ENCODE peak calls at places on chromosomes 12 and 14, in five cellular contexts. H is GM23338, U is lower leg skin, G is mesenchymal stem cell, T is small intestine. B is an unnamed sample.

GRCh38 chr12:75291014-75291413 is 39.1 kb downstream of the CAPS2 start:
- DNase-seq in U (no peak), T (no peak), H (no peak), G (no peak), B (no peak)

GRCh38 chr14:81170829-81171195 is 49.9 kb downstream of the GTF2A1 start:
- DNase-seq in U (no peak), T (no peak), G (no peak), H (no peak), B (no peak)

GRCh38 chr14:41993687-41994086 is 387.0 kb downstream of the LRFN5 start:
- DNase-seq in G (no peak), H (no peak), U (no peak), T (no peak), B (no peak)

GRCh38 chr14:54487771-54488170 is 1.0 kb downstream of the GMFB start:
- DNase-seq in U (no peak), T (peak; percentile 50), H (peak; percentile 44), G (peak; percentile 68), B (no peak)

GRCh38 chr14:70069186-70069585 is 119.6 kb downstream of the SLC8A3 start:
- DNase-seq in T (no peak), G (no peak), U (no peak), H (no peak), B (no peak)

GRCh38 chr14:51442513-51443175 is 202.6 kb downstream of the TMX1 start:
- DNase-seq in H (no peak), T (no peak), U (no peak), G (peak; percentile 96), B (no peak)

GRCh38 chr14:94051115-94051514 is 25.0 kb downstream of the OTUB2 start:
- DNase-seq in T (peak; percentile 11), U (peak; percentile 73), G (peak; percentile 23), H (peak; percentile 56), B (peak; percentile 46)

GRCh38 chr14:24364841-24365240 is 3.1 kb upstream of the NFATC4 start:
- DNase-seq in T (no peak), U (no peak), H (no peak), G (no peak), B (no peak)

GRCh38 chr14:21070083-21070609 is at the start of gene ARHGEF40:
- DNase-seq in H (peak; percentile 60), U (peak; percentile 90), T (peak; percentile 37), G (peak; percentile 53), B (peak; percentile 79)

GRCh38 chr12:15590180-15590826 is 198.9 kb downstream of the EPS8 start:
- DNase-seq in T (peak; percentile 81), H (peak; percentile 85), G (peak; percentile 75), U (no peak), B (no peak)

GRCh38 chr12:15212877-15213276 is 8.3 kb downstream of the RERG start:
- DNase-seq in G (no peak), T (no peak), H (no peak), U (no peak), B (no peak)

GRCh38 chr12:52871291-52871961 is 22.6 kb upstream of the KRT78 start:
- DNase-seq in T (peak; percentile 55), U (no peak), H (no peak), G (peak; percentile 84), B (no peak)

GRCh38 chr12:110957652-110958051 is 37.3 kb upstream of the MYL2 start:
- DNase-seq in H (no peak), T (no peak), U (no peak), G (no peak), B (no peak)

GRCh38 chr12:93979189-93979588 is 169.2 kb upstream of the PLXNC1 start:
- DNase-seq in H (peak; percentile 44), G (no peak), U (no peak), T (peak; percentile 72), B (no peak)

DNA sequence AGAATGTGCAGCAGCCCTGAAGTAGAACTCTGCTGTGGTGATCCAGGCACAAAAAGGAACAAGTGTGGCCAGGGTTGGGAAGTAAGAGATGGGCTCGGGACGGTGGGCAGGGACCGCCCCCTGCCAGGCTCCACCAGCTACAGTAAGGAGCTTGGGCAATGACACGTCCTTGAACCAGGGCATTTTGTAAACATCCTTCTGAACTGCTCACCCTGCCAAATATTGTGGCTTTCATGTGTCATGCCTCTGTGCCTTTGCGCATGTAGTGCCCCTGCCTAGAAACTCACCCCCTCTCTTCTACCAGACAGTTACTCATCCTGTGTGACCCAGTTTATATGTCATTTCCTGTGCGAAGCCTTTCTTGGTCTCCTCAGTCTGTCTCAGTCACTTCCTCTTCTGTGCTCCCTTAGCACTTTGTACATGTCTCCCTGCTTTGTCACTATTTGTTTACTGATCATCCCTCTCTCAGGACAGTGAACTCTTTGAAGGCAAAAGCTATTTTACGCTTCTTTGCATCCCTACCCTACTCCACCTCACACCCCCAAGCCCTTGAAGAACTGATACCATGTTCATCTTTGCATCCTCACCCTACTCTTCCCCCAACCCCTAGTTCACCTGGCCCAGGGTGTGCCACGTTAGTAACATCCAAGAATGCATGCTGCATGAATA is 108.9 kb upstream of the PLEKHG7 start:
- DNase-seq in G (peak; percentile 99), H (no peak), U (no peak), T (peak; percentile 77), B (no peak)
- H3K4me3 ChIP-seq in G (no peak overlapping the region), H (no peak overlapping the region), U (no peak overlapping the region), T (no peak overlapping the region), B (no peak overlapping the region)

GRCh38 chr14:50025776-50026175 is 90.6 kb downstream of the VCPKMT start:
- DNase-seq in H (no peak), U (no peak), G (no peak), T (no peak), B (no peak)

GRCh38 chr14:50025073-50025472 is 91.3 kb downstream of the VCPKMT start:
- DNase-seq in U (no peak), H (no peak), G (no peak), T (no peak), B (no peak)

GRCh38 chr14:50026396-50026795 is 90.0 kb downstream of the VCPKMT start:
- DNase-seq in G (peak; percentile 29), H (no peak), T (no peak), U (no peak), B (no peak)

GRCh38 chr14:50022661-50023060 is 93.7 kb downstream of the VCPKMT start:
- DNase-seq in T (no peak), U (no peak), G (no peak), H (no peak), B (no peak)

GRCh38 chr14:50023671-50024490 is 92.5 kb downstream of the VCPKMT start:
- DNase-seq in T (no peak), G (peak; percentile 71), U (no peak), H (no peak), B (no peak)
- H3K4me3 ChIP-seq in T (no peak overlapping the region), G (peak overlapping the region; percentile 65), U (no peak overlapping the region), H (no peak overlapping the region), B (no peak overlapping the region)

GRCh38 chr14:74085828-74086227 is 1.1 kb downstream of the LIN52 start:
- DNase-seq in H (no peak), T (peak; percentile 60), G (no peak), U (no peak), B (no peak)
- H3K4me3 ChIP-seq in H (peak overlapping the region; percentile 75), T (no peak overlapping the region), G (peak overlapping the region; percentile 94), U (no peak overlapping the region), B (peak overlapping the region; percentile 87)

DNA sequence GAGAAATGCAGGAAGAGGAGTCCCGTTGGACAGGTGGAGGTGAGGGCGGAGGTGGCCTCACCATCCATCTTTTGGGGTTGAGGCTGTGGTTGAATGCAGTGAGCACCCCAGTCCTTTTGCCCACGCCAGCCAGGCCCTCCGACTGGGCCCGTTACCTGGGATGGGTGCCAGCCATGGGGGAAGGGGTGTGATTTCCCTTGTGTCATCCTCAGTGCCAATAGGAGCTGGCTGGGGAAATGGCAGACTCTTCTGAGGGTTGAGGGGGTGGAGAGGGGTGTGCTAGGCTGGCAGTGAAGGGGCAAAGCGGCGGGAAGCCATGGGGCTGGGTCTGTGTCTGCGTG is 9.6 kb downstream of the KCNH3 start:
- DNase-seq in T (no peak), U (no peak), H (no peak), G (no peak), B (no peak)
- H3K4me3 ChIP-seq in T (no peak overlapping the region), U (no peak overlapping the region), H (peak overlapping the region; percentile 64), G (peak overlapping the region; percentile 66), B (peak overlapping the region; percentile 65)

GRCh38 chr12:25186788-25187397 is 8.1 kb downstream of the DNAI7 start:
- DNase-seq in T (no peak), H (no peak), G (peak; percentile 14), U (no peak), B (no peak)

GRCh38 chr12:25182765-25183164 is 12.2 kb downstream of the DNAI7 start:
- DNase-seq in G (no peak), T (no peak), U (no peak), H (no peak), B (no peak)

GRCh38 chr12:25186038-25186787 is 8.7 kb downstream of the DNAI7 start:
- DNase-seq in T (no peak), G (no peak), H (no peak), U (no peak), B (no peak)

GRCh38 chr12:25187781-25188180 is 7.2 kb downstream of the DNAI7 start:
- DNase-seq in T (no peak), U (no peak), H (no peak), G (peak; percentile 85), B (no peak)

DNA sequence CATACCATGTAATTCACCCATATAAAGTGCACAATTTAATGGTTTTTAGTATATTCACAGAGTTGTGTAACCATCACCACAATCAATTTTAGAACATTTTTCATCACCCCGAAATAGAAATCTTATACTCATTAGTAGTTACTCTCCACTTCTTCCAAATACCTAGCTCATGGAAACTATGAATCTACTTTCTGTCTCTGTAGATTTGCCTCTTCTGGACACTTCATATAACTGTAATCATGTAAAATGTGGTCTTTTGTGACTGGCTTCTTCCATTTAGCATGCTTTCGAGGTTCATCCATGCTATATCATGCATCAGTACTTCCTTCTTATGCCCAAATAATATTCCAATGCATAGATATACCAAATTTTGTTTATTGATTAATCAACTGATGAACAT is 10.8 kb downstream of the DNAI7 start:
- DNase-seq in T (no peak), G (no peak), U (no peak), H (no peak), B (no peak)
- H3K4me3 ChIP-seq in T (no peak overlapping the region), G (no peak overlapping the region), U (no peak overlapping the region), H (no peak overlapping the region), B (no peak overlapping the region)